ENCODE peak calls at places on chromosomes 6 and 20, in six cellular contexts. N, S, C, V, Z and O are unnamed samples.

GRCh38 chr6:169724554-169725269 is 412 bp upstream of the PHF10 start:
- DNase-seq in S (peak; percentile 88), C (no peak), N (peak; percentile 65), Z (peak; percentile 82), V (peak; percentile 79), O (peak; percentile 39)

GRCh38 chr6:160733045-160733646 is 31.1 kb downstream of the PLG start:
- DNase-seq in V (peak; percentile 34), C (peak; percentile 27), N (no peak), Z (peak; percentile 29), S (peak; percentile 65), O (peak; percentile 28)

GRCh38 chr20:21352703-21353102 is 44.6 kb downstream of the NKX2-4 start:
- DNase-seq in Z (no peak), S (no peak), V (no peak), C (no peak), N (no peak), O (no peak)

GRCh38 chr20:26243731-26244130 is 547.1 kb upstream of the ZNF337 start:
- DNase-seq in N (no peak), S (no peak), V (no peak), C (no peak), Z (no peak), O (no peak)

GRCh38 chr6:101961357-101961756 is 567.8 kb downstream of the GRIK2 start:
- DNase-seq in C (no peak), N (no peak), V (no peak), Z (no peak), S (no peak), O (no peak)

GRCh38 chr6:106966229-106966628 is 8.3 kb downstream of the CD24 start:
- DNase-seq in C (no peak), S (no peak), V (no peak), Z (no peak), N (no peak), O (no peak)

GRCh38 chr20:54642733-54643667 is 167.6 kb downstream of the DOK5 start:
- DNase-seq in Z (no peak), C (no peak), V (no peak), S (no peak), N (no peak), O (no peak)

GRCh38 chr6:148493374-148493773 is 150.7 kb downstream of the SASH1 start:
- DNase-seq in S (no peak), N (no peak), V (no peak), C (no peak), Z (no peak), O (no peak)

GRCh38 chr20:38217791-38218565 is 42.6 kb downstream of the KIAA1755 start:
- DNase-seq in C (no peak), V (no peak), N (no peak), Z (no peak), S (no peak), O (no peak)

GRCh38 chr6:13250703-13251102 is 77.6 kb downstream of the TBC1D7 start:
- DNase-seq in V (no peak), S (no peak), N (no peak), C (no peak), Z (no peak), O (no peak)

GRCh38 chr20:51767867-51768758 is at the start of gene ATP9A:
- DNase-seq in C (no peak), Z (no peak), S (no peak), V (no peak), N (peak; percentile 10), O (no peak)

GRCh38 chr6:399785-400517 is 8.4 kb downstream of the IRF4 start:
- DNase-seq in S (no peak), V (peak; percentile 70), N (no peak), C (no peak), Z (no peak), O (no peak)

GRCh38 chr6:33064723-33065122 is 8.7 kb downstream of the HLA-DPA1 start:
- DNase-seq in N (no peak), V (no peak), Z (no peak), C (no peak), S (no peak), O (no peak)

GRCh38 chr20:35901678-35902544 is 52.4 kb downstream of the SCAND1 start:
- DNase-seq in Z (no peak), S (peak; percentile 57), C (no peak), N (no peak), V (no peak), O (no peak)

GRCh38 chr20:346640-347316 is at the start of gene NRSN2:
- DNase-seq in V (peak; percentile 87), S (peak; percentile 65), N (no peak), Z (peak; percentile 27), C (peak; percentile 21), O (no peak)

GRCh38 chr6:882084-882598 is 189.2 kb upstream of the EXOC2 start:
- DNase-seq in C (no peak), S (no peak), N (no peak), Z (no peak), V (no peak), O (no peak)

GRCh38 chr6:127690092-127690491 is 113.1 kb downstream of the C6orf58 start:
- DNase-seq in Z (no peak), N (no peak), V (no peak), C (no peak), S (peak; percentile 14), O (no peak)

GRCh38 chr6:109897025-109897424 is 81.1 kb upstream of the GPR6 start:
- DNase-seq in V (no peak), N (no peak), S (no peak), C (no peak), Z (no peak), O (no peak)

GRCh38 chr6:39206250-39206721 is 23.0 kb downstream of the KCNK5 start:
- DNase-seq in C (no peak), Z (no peak), V (no peak), S (no peak), N (no peak), O (no peak)

GRCh38 chr6:6942826-6943225 is 164.9 kb upstream of the RREB1 start:
- DNase-seq in Z (peak; percentile 53), N (no peak), S (peak; percentile 100), V (peak; percentile 55), C (no peak), O (no peak)

GRCh38 chr6:82863771-82864170 is 201.9 kb downstream of the UBE3D start:
- DNase-seq in Z (no peak), S (no peak), V (no peak), C (no peak), N (no peak), O (no peak)

GRCh38 chr20:32337937-32338661 is 20.0 kb upstream of the ASXL1 start:
- DNase-seq in S (peak; percentile 83), Z (no peak), V (no peak), C (no peak), N (no peak), O (no peak)

GRCh38 chr20:10648651-10649050 is 25.1 kb downstream of the JAG1 start:
- DNase-seq in N (no peak), V (no peak), C (no peak), Z (no peak), S (no peak), O (no peak)

GRCh38 chr6:18433059-18433458 is 45.9 kb downstream of the RNF144B start:
- DNase-seq in C (no peak), N (no peak), S (no peak), Z (no peak), V (no peak), O (no peak)

GRCh38 chr6:143097224-143097795 is 36.6 kb downstream of the AIG1 start:
- DNase-seq in Z (no peak), C (no peak), N (no peak), V (no peak), S (no peak), O (no peak)

GRCh38 chr20:49594143-49594928 is 26.4 kb upstream of the PTGIS start:
- DNase-seq in S (peak; percentile 87), V (no peak), C (no peak), N (peak; percentile 43), Z (no peak), O (no peak)

GRCh38 chr6:38088794-38089193 is 269.3 kb downstream of the ZFAND3 start:
- DNase-seq in N (no peak), S (no peak), Z (no peak), C (no peak), V (no peak), O (no peak)

GRCh38 chr6:44697333-44697732 is 309.8 kb downstream of the CDC5L start:
- DNase-seq in Z (no peak), V (no peak), N (no peak), S (no peak), C (no peak), O (no peak)

GRCh38 chr6:30730611-30731435 is 10.7 kb downstream of the TUBB start:
- DNase-seq in Z (peak; percentile 23), S (peak; percentile 78), V (peak; percentile 76), N (peak; percentile 81), C (no peak), O (peak; percentile 77)

GRCh38 chr20:34534391-34535165 is 18.4 kb downstream of the DYNLRB1 start:
- DNase-seq in Z (no peak), V (no peak), N (no peak), C (no peak), S (no peak), O (no peak)

GRCh38 chr6:12423852-12424251 is 133.7 kb downstream of the EDN1 start:
- DNase-seq in Z (no peak), V (no peak), N (no peak), S (no peak), C (no peak), O (no peak)

GRCh38 chr6:15247750-15248450 is 2.0 kb downstream of the JARID2 start:
- DNase-seq in V (peak; percentile 54), Z (no peak), S (peak; percentile 80), C (no peak), N (peak; percentile 58), O (peak; percentile 31)

GRCh38 chr6:132365319-132365907 is 35.9 kb downstream of the MOXD1 start:
- DNase-seq in S (no peak), Z (no peak), C (no peak), N (no peak), V (peak; percentile 66), O (no peak)

GRCh38 chr6:28506807-28507475 is 8.7 kb downstream of the GPX6 start:
- DNase-seq in N (no peak), C (no peak), Z (no peak), S (no peak), V (no peak), O (no peak)